ENCODE peak calls at places on chromosomes 3 and 15, in four cellular contexts. C, H, Q and Y are unnamed samples.

GRCh38 chr3:4038351-4038750 is 239.1 kb downstream of the LRRN1 start:
- DNase-seq in C (no peak), H (no peak), Q (no peak), Y (no peak)

GRCh38 chr3:14418670-14419250 is 16.4 kb downstream of the SLC6A6 start:
- DNase-seq in C (peak), H (no peak), Q (peak), Y (peak)

GRCh38 chr15:55247766-55248427 is 41.7 kb downstream of the RAB27A start:
- DNase-seq in C (peak), H (no peak), Q (peak), Y (peak)

GRCh38 chr3:139751789-139752188 is 74.0 kb upstream of the NMNAT3 start:
- DNase-seq in C (no peak), H (no peak), Q (no peak), Y (no peak)

GRCh38 chr15:44490628-44491027 is 46.3 kb upstream of the EIF3J start:
- DNase-seq in C (no peak), H (no peak), Q (no peak), Y (no peak)

GRCh38 chr3:107796786-107797185 is 274.0 kb downstream of the BBX start:
- DNase-seq in C (no peak), H (no peak), Q (peak), Y (no peak)

GRCh38 chr3:175155172-175155571 is 296.0 kb downstream of the NAALADL2 start:
- DNase-seq in C (no peak), H (no peak), Q (no peak), Y (no peak)

GRCh38 chr15:32994810-32995424 is 199.6 kb downstream of the FMN1 start:
- DNase-seq in C (no peak), H (peak), Q (peak), Y (no peak)

GRCh38 chr3:114727373-114727772 is 419.7 kb downstream of the ZBTB20 start:
- DNase-seq in C (no peak), H (no peak), Q (no peak), Y (no peak)

GRCh38 chr3:187999821-188000220 is 154.1 kb upstream of the LPP start:
- DNase-seq in C (no peak), H (no peak), Q (no peak), Y (no peak)

GRCh38 chr15:31461911-31462480 is 135.4 kb downstream of the KLF13 start:
- DNase-seq in C (peak), H (no peak), Q (no peak), Y (peak)

GRCh38 chr3:57221883-57222282 is 5.6 kb upstream of the APPL1 start:
- DNase-seq in C (no peak), H (peak), Q (peak), Y (no peak)

GRCh38 chr3:11568503-11569155 is 75.1 kb downstream of the VGLL4 start:
- DNase-seq in C (no peak), H (no peak), Q (no peak), Y (peak)

GRCh38 chr3:31785734-31786133 is 195.3 kb downstream of the OSBPL10 start:
- DNase-seq in C (no peak), H (no peak), Q (no peak), Y (no peak)

GRCh38 chr3:28103871-28104270 is 137.5 kb upstream of the CMC1 start:
- DNase-seq in C (no peak), H (no peak), Q (no peak), Y (no peak)

GRCh38 chr3:65635661-65636060 is 403.1 kb downstream of the MAGI1 start:
- DNase-seq in C (no peak), H (no peak), Q (no peak), Y (no peak)

GRCh38 chr15:90774731-90775521 is 57.8 kb downstream of the BLM start:
- DNase-seq in C (no peak), H (no peak), Q (no peak), Y (no peak)

GRCh38 chr3:192917508-192918274 is at the start of gene MB21D2:
- DNase-seq in C (peak), H (peak), Q (peak), Y (peak)